ENCODE peak calls at places on chromosome 15, in four cellular contexts. X is heart right ventricle, Y is psoas muscle, B is SK-N-SH. W is an unnamed sample. For H3K36me3, the result is how much of the 10 kb centered on the place peaks cover.

GRCh38 chr15:89707577-89707976 is 17.0 kb downstream of the WDR93 start:
- DNase-seq in B (no peak), Y (no peak), X (no peak), W (no peak)

GRCh38 chr15:80404057-80404718 is at the start of gene ARNT2:
- DNase-seq in Y (peak), X (peak), B (peak), W (peak)

GRCh38 chr15:69402816-69403215 is 11.3 kb upstream of the KIF23 start:
- DNase-seq in X (no peak), B (no peak), Y (no peak), W (no peak)

GRCh38 chr15:40828447-40829036 is at the start of gene PPP1R14D:
- DNase-seq in B (no peak), X (no peak), Y (no peak), W (no peak)

GRCh38 chr15:39154136-39154770 is 426.6 kb upstream of the THBS1 start:
- DNase-seq in Y (no peak), B (no peak), X (no peak), W (no peak)

GRCh38 chr15:26644948-26645347 is 127.9 kb downstream of the GABRB3 start:
- DNase-seq in B (no peak), X (no peak), Y (no peak), W (no peak)

GRCh38 chr15:64348455-64348854 is 7.5 kb downstream of the CSNK1G1 start:
- DNase-seq in B (no peak), X (no peak), Y (no peak), W (no peak)

GRCh38 chr15:64461577-64462162 is 1.3 kb downstream of the ZNF609 start:
- DNase-seq in X (peak), B (peak), Y (no peak), W (no peak)

GRCh38 chr15:74307827-74308642 is 59.4 kb downstream of the CYP11A1 start:
- DNase-seq in B (peak), X (peak), Y (no peak), W (no peak)

GRCh38 chr15:29090617-29091466 is 178.8 kb downstream of the NSMCE3 start:
- DNase-seq in B (peak), X (no peak), Y (no peak), W (no peak)

GRCh38 chr15:28984421-28985375 is 98.9 kb downstream of the APBA2 start:
- DNase-seq in B (peak), X (no peak), Y (no peak), W (no peak)

GRCh38 chr15:65828566-65828965 is 36.5 kb upstream of the DENND4A start:
- DNase-seq in X (no peak), Y (no peak), B (no peak), W (no peak)

GRCh38 chr15:32866486-32867312 is 148.9 kb downstream of the GREM1 start:
- DNase-seq in Y (no peak), B (no peak), X (no peak), W (no peak)

GRCh38 chr15:71443538-71443937 is 328.3 kb downstream of the THSD4 start:
- DNase-seq in Y (peak), X (peak), B (peak), W (peak)

GRCh38 chr15:39657714-39658113 is 76.8 kb downstream of the THBS1 start:
- DNase-seq in Y (no peak), X (no peak), B (no peak), W (no peak)

GRCh38 chr15:99732268-99732641 is 982 bp downstream of the LYSMD4 start:
- DNase-seq in Y (no peak), B (no peak), X (no peak), W (no peak)

GRCh38 chr15:60384526-60385127 is 13.2 kb downstream of the ANXA2 start:
- DNase-seq in Y (no peak), B (no peak), X (no peak), W (no peak)
- H3K36me3 ChIP-seq in Y (half or more), B (half or more), X (under half), W (under half)

GRCh38 chr15:75407083-75407482 is 38.7 kb upstream of the MAN2C1 start:
- DNase-seq in X (no peak), Y (no peak), B (no peak), W (no peak)

DNA sequence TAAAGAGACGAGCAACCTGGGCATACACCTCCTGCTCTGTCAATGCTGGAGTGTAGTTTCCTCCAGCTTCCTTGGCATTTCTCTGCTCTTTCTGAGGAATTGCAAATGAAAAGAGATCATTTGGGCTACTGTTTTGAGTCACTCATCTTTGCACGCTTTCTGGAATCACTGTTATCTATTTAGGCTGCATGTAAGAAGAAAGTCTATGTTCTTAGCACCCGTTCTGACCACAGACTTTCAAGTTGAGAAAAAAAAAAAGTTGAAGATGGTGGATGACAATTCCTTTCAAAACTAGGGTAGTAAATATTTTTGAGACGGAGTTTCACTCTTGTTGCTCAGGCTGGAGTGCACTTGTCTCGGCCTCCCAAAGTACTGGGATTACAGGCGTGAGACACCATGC is 41.3 kb downstream of the SIN3A start:
- DNase-seq in X (no peak), Y (no peak), B (no peak), W (no peak)
- H3K36me3 ChIP-seq in X (half or more), Y (half or more), B (half or more), W (half or more)

DNA sequence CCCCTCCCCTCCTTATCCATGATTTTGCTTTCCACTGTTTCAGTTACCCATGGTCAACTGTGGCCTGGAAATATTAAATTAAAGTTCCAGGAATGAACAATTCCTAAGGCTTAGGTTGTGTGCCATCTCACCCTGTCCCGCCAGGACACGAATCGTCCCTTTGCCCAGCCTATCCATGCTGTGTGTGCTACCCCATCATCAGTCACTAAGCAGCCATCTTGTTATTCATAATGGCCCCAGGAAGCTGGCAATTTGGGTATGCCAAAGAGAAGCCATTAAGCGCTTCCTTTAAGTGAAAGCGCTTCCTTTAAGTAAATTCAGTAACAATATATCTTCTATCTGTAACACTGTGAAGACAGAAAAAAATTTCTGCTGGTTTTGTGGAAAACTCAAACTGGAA is 49.2 kb upstream of the LDHAL6B start:
- DNase-seq in Y (no peak), X (no peak), B (no peak), W (no peak)
- H3K36me3 ChIP-seq in Y (half or more), X (under half), B (under half), W (half or more)

DNA sequence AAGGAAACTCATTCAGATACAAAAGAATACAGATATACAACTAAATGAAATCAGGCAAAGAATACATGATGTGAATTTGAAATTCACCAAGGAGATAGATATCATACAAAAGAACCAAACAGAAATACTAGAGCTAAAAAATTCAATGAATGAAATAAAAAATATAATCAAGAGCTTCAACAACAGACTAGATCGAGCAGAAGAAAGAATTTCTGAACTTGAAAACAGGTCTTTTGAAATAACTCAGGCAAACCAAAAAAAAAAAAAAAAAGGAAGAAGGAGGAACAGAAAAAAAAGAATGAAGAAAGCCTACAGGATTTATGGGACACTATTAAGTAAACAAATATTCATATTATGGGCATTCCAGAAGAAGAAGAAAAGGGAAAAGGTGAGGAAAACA is 137.8 kb downstream of the DMXL2 start:
- DNase-seq in X (no peak), B (no peak), Y (no peak), W (no peak)
- H3K36me3 ChIP-seq in X (under half), B (under half), Y (under half), W (half or more)

DNA sequence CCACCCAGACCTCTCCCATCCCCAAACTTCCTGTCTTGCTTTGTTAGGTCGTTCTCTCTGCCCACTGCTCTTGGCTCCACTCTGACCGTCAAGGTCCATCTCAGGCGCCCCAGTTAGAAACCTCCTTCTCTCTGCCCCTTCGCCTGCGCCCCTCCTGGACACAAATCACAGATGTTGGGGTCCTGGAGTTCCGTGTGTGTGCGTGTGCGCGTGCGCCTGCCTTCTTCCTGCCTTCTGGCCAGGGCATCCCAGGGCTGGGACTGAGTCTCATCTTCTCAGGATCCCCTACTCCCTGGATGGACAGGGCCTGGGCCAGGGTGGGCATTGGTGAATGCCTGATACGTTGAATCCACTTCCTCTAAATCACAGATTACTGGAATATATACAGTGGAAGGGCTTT is 869 bp downstream of the ACSBG1 start:
- DNase-seq in Y (no peak), B (no peak), X (no peak), W (no peak)
- H3K36me3 ChIP-seq in Y (under half), B (under half), X (under half), W (under half)

W was measured in left ventricle myocardium inferior.